ENCODE peak calls at places on chromosomes 6 and 20, in four cellular contexts. F is heart right ventricle, Y is BE2C, A is left ventricle myocardium inferior. X is an unnamed sample. For H3K9me3, the result is how much of the 10 kb centered on the place peaks cover.

GRCh38 chr6:44285552-44286284 is 15.5 kb downstream of the TMEM151B start:
- DNase-seq in Y (no peak), F (no peak), A (no peak), X (peak)

GRCh38 chr6:4210619-4211419 is 75.4 kb upstream of the ECI2 start:
- DNase-seq in F (peak), A (peak), Y (peak), X (peak)

GRCh38 chr6:106688177-106688951 is 59.0 kb downstream of the QRSL1 start:
- DNase-seq in F (no peak), Y (no peak), A (no peak), X (no peak)

GRCh38 chr6:39218868-39219567 is 10.3 kb downstream of the KCNK5 start:
- DNase-seq in F (no peak), A (no peak), Y (no peak), X (no peak)

GRCh38 chr6:142702501-142703460 is 242.2 kb downstream of the HIVEP2 start:
- DNase-seq in F (peak), A (peak), Y (peak), X (peak)

GRCh38 chr6:158757753-158758090 is 61.4 kb downstream of the EZR start:
- DNase-seq in Y (no peak), A (no peak), F (no peak), X (no peak)

GRCh38 chr6:69867075-69867911 is 937 bp downstream of the COL19A1 start:
- DNase-seq in A (peak), Y (peak), F (peak), X (peak)

GRCh38 chr20:38961530-38962043 is 557 bp upstream of the DHX35 start:
- DNase-seq in Y (no peak), F (no peak), A (no peak), X (peak)

GRCh38 chr6:158773581-158774449 is 45.4 kb downstream of the EZR start:
- DNase-seq in A (no peak), Y (no peak), F (no peak), X (no peak)

GRCh38 chr6:119241540-119242309 is 107.8 kb downstream of the MAN1A1 start:
- DNase-seq in A (no peak), Y (no peak), F (no peak), X (no peak)

GRCh38 chr6:133606833-133607232 is 282.1 kb upstream of the TCF21 start:
- DNase-seq in Y (no peak), F (no peak), A (no peak), X (no peak)

GRCh38 chr20:49748525-49748838 is 34.8 kb upstream of the B4GALT5 start:
- DNase-seq in Y (no peak), F (no peak), A (no peak), X (no peak)

GRCh38 chr6:27532820-27533538 is 60.1 kb upstream of the ZNF184 start:
- DNase-seq in Y (no peak), A (no peak), F (no peak), X (peak)

GRCh38 chr6:128605961-128606360 is 85.6 kb upstream of the PTPRK start:
- DNase-seq in F (no peak), Y (no peak), A (no peak), X (no peak)

GRCh38 chr6:146857180-146857959 is 258.6 kb downstream of the ADGB start:
- DNase-seq in A (peak), F (peak), Y (peak), X (peak)

GRCh38 chr20:62219992-62220665 is at the start of gene HRH3:
- DNase-seq in A (no peak), Y (peak), F (peak), X (peak)

GRCh38 chr6:85449388-85449817 is 480 bp upstream of the NT5E start:
- DNase-seq in Y (peak), A (no peak), F (no peak), X (peak)

GRCh38 chr6:90194371-90194841 is 102.2 kb downstream of the BACH2 start:
- DNase-seq in A (no peak), F (no peak), Y (no peak), X (peak)

GRCh38 chr20:41577129-41578009 is 40.8 kb downstream of the CHD6 start:
- DNase-seq in Y (no peak), F (no peak), A (no peak), X (no peak)

GRCh38 chr20:23637282-23638221 is at the start of gene CST3:
- DNase-seq in F (peak), Y (peak), A (peak), X (peak)

GRCh38 chr20:32651537-32651936 is 22.2 kb downstream of the C20orf203 start:
- DNase-seq in Y (no peak), A (no peak), F (no peak), X (peak)

GRCh38 chr20:2914160-2914559 is 40.9 kb downstream of the PTPRA start:
- DNase-seq in A (no peak), Y (no peak), F (no peak), X (peak)

GRCh38 chr20:2920473-2920872 is 47.2 kb downstream of the PTPRA start:
- DNase-seq in A (no peak), F (no peak), Y (no peak), X (no peak)

GRCh38 chr20:2917266-2917665 is 44.0 kb downstream of the PTPRA start:
- DNase-seq in A (no peak), Y (no peak), F (no peak), X (no peak)

GRCh38 chr20:2919518-2920245 is 46.4 kb downstream of the PTPRA start:
- DNase-seq in A (no peak), Y (no peak), F (no peak), X (no peak)

GRCh38 chr20:2918096-2919049 is 45.1 kb downstream of the PTPRA start:
- DNase-seq in F (no peak), A (no peak), Y (no peak), X (no peak)
- H3K9me3 ChIP-seq in F (under half), A (under half), Y (under half), X (under half)

DNA sequence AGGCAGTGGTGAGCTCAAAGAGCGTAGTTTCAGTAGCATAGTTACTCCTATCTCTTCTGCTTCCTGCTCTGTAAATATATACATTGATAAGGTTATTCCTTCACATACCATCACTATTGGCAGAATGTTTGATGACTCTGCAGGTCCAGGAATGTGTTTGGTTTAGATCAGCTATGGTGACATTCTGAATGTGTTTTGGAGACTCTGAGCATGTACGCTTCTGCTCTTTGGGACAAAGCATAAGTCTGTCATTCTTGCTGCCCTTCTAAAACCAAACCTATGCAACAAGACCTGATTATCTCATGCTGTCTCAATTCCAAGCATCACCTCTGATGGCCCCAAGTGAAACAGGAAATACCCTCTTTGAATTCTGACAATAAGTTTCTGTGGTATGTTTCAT is 1074.3 kb downstream of the KIF16B start:
- DNase-seq in A (no peak), F (no peak), Y (no peak), X (no peak)
- H3K9me3 ChIP-seq in A (under half), F (under half), Y (under half), X (under half)

DNA sequence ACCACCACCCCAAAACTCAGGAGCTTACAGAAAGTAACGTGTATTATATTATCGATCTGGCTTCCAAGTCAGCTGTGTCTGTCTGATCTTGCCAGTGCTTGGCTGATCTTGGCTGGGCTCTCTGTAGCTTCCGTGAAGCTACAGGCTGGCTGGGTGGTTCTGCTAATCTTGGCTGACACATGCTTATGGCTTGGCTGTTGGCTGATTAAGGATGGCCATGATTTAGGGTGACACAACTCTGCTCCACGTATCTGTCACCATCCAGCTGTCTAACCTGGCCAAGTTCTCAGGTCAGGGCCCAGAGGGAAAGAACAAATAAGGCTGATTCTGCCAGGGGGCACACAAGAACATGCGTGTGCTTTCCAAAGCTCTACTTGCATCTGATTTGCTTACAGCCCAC is 64.7 kb upstream of the PRL start:
- DNase-seq in A (no peak), F (no peak), Y (no peak), X (no peak)
- H3K9me3 ChIP-seq in A (under half), F (under half), Y (under half), X (under half)

GRCh38 chr6:112330071-112330876 is 16.9 kb upstream of the RFPL4B start:
- DNase-seq in Y (peak), F (no peak), A (no peak), X (peak)
- H3K9me3 ChIP-seq in Y (under half), F (under half), A (under half), X (under half)